ENCODE peak calls at places on chromosomes 13 and 19, in five cellular contexts. D is H1, N is K562, J is SK-N-SH, I is GM12878. A is an unnamed sample.

GRCh38 chr13:64278493-64278892 is 2862.8 kb upstream of the PCDH20 start:
- DNase-seq in D (no peak), N (no peak), J (no peak), I (no peak), A (no peak)

GRCh38 chr19:7670150-7670784 is 1.4 kb downstream of the RETN start:
- DNase-seq in D (peak), N (no peak), J (no peak), I (no peak), A (no peak)

GRCh38 chr19:36604656-36605100 is 435 bp upstream of the ZNF382 start:
- DNase-seq in D (no peak), N (peak), J (peak), I (peak), A (peak)

GRCh38 chr13:112771877-112772538 is 82.2 kb downstream of the ATP11A start:
- DNase-seq in D (no peak), N (no peak), J (no peak), I (no peak), A (no peak)

GRCh38 chr19:13629687-13630357 is 123.5 kb upstream of the CACNA1A start:
- DNase-seq in D (no peak), N (no peak), J (no peak), I (no peak), A (no peak)

GRCh38 chr19:16273005-16273404 is 51.6 kb upstream of the KLF2 start:
- DNase-seq in D (no peak), N (no peak), J (no peak), I (no peak), A (no peak)

GRCh38 chr19:38971672-38972071 is 3.9 kb downstream of the FBXO17 start:
- DNase-seq in D (no peak), N (no peak), J (no peak), I (no peak), A (no peak)

GRCh38 chr13:66780814-66781213 is 449.3 kb downstream of the PCDH9 start:
- DNase-seq in D (no peak), N (no peak), J (no peak), I (no peak), A (no peak)

GRCh38 chr13:46909037-46909436 is 12.2 kb upstream of the HTR2A start:
- DNase-seq in D (no peak), N (no peak), J (no peak), I (no peak), A (no peak)

GRCh38 chr13:113631341-113632095 is 26.5 kb downstream of the ATP4B start:
- DNase-seq in D (no peak), N (no peak), J (no peak), I (no peak), A (no peak)

GRCh38 chr19:15934332-15935078 is at the start of gene CYP4F11:
- DNase-seq in D (no peak), N (no peak), J (no peak), I (no peak), A (peak)

GRCh38 chr13:56299650-56300049 is 841.1 kb upstream of the PRR20A start:
- DNase-seq in D (no peak), N (no peak), J (no peak), I (no peak), A (no peak)

GRCh38 chr19:55836340-55836739 is at the start of gene NLRP4:
- DNase-seq in D (no peak), N (peak), J (no peak), I (no peak), A (no peak)

GRCh38 chr19:10915511-10916091 is 12.8 kb downstream of the YIPF2 start:
- DNase-seq in D (no peak), N (no peak), J (peak), I (no peak), A (no peak)

DNA sequence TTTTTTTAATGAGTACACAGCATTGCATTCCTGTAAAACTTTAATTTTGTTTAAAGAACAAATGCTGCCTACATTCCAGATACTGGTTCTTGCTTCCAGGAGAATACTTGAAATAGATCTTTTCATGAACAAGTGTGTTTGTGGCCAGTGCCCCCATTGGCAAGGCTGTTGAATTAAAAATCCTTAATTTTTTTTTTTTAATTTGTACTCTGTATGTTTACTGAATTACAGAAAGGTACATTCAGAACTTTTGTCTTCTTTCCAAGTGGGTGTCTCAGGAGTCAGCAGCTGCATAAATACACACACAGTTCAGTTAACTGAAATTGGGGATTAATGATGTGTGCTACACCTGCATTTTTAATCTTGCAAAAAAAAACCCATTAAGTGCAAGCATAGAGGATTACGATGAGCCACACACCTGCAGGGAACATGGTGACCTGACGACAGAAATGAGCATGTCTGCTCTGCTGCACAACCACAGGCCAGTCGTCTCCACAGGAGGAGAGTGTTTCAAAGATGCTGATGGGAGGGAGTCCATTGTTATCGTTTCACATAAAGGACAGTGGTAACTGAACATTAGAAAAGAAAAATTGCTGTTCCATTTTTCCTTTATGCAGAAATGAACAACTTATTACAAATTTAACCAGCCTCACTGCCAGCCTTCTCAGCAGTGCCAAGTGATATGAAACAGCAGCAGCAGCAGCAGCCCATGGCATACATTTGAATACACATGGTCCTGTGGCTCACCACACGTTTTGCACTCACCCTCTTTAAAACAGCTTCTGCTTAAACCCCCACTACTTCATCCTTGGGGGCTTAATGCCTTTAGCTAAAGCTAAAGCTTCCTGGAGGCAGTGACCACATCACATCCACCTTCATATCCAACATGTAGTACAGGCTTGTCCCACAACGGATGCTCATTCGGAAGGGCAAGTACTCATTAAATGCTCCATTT is 72.3 kb upstream of the RFC3 start:
- DNase-seq in D (no peak), N (no peak), J (no peak), I (no peak), A (no peak)
- TF ChIP-seq TAF1 in D (no peak), N (no peak), J (no peak), I (no peak), A (no peak)

GRCh38 chr13:77397636-77398035 is 70.7 kb upstream of the MYCBP2 start:
- DNase-seq in D (no peak), N (no peak), J (no peak), I (no peak), A (no peak)
- TF ChIP-seq CHD2 in D (no peak), N (no peak), J (no peak), I (no peak), A (no peak)

DNA sequence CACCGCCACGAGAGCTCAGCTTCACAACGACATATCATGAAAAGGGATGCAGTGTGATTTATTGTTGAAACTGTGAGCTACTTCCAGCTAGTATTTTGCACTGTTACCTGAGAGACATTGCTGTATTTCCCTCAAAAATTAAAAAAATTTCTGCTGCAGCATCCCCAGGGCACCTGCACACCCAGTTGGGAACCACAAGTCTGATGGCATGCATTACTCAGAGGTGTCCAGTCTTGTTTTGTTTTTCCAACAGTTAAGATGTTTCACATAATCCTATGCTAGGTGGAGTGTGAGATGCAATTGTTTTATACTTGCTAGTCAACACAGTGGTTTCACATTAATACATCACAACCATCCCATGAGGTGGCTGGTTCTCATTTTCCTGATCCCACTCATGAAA is 285.2 kb downstream of the SHISA2 start:
- DNase-seq in D (no peak), N (no peak), J (no peak), I (no peak), A (no peak)
- TF ChIP-seq TAF1 in D (no peak), N (no peak), J (no peak), I (no peak), A (no peak)

GRCh38 chr19:47842941-47843340 is 16.1 kb upstream of the TPRX2 start:
- DNase-seq in D (no peak), N (no peak), J (no peak), I (no peak), A (no peak)

GRCh38 chr19:47836038-47836437 is 14.3 kb downstream of the CRX start:
- DNase-seq in D (no peak), N (no peak), J (no peak), I (no peak), A (no peak)

GRCh38 chr19:47839411-47839810 is 17.7 kb downstream of the CRX start:
- DNase-seq in D (no peak), N (no peak), J (no peak), I (no peak), A (no peak)

DNA sequence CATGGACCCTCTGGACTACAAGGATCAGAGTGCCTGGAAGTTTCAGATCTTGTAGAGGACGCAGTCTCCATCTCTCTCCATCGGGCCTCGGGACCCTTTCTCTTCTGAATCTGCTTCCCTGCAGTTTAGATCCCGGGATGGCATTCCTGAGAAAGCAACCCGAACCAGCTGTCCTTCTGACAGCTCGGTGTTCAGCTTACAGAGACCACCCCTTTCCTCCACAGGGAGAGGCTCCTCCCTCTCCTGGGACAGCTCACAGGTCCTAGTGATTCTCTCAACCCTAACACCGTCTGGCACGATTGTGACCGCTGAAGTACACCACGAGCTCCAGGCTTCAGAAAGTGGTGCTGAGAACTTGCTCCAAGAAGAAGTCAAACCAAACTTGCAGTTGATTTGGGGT is 18.2 kb downstream of the CRX start:
- DNase-seq in D (no peak), N (no peak), J (no peak), I (no peak), A (no peak)
- TF ChIP-seq CHD2 in D (no peak), N (no peak), J (no peak), I (no peak), A (no peak)

DNA sequence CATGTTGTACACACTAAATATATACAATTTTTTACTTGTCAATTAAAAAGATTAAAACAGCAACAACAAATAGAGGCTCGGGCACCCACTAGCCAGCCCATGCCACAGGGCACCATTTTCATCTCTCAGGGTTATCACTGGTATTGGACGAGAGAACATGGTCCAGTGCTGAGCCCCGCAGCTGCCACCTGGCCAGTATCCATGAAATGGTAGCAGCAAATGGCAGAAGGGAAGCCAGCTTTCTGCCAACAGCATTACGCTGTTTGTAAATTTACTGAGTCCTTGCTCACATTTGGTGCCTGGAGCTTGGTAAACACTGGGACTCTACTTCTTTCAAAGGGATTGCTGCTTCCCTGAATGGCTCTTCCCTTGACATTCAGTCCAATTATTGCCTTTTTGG is 87.9 kb upstream of the WASF3 start:
- DNase-seq in D (no peak), N (no peak), J (no peak), I (no peak), A (no peak)
- TF ChIP-seq TAF1 in D (no peak), N (no peak), J (no peak), I (no peak), A (no peak)

DNA sequence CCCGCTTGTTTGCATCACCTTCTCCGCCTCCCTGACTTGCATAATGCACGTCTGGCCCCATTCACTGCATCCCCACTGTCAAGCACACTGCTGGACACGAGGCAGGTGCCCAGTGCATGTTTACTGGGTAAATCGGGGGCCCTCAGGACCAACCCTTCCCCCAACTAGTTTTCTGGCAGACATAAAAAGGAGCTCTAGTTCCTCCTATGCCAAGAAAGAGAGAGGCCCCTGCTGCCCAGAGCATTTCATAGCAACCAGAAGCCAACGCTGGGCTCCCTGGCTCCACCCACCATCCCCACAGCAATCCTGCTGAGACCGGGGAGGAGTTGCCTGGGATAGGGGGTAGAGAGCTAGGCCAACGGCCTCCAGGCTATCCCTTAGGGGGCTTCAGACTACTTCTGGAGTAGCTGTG is 23.2 kb downstream of the ANKRD27 start:
- DNase-seq in D (peak), N (no peak), J (peak), I (no peak), A (no peak)
- TF ChIP-seq CHD2 in D (no peak), N (no peak), J (no peak), I (no peak), A (no peak)

DNA sequence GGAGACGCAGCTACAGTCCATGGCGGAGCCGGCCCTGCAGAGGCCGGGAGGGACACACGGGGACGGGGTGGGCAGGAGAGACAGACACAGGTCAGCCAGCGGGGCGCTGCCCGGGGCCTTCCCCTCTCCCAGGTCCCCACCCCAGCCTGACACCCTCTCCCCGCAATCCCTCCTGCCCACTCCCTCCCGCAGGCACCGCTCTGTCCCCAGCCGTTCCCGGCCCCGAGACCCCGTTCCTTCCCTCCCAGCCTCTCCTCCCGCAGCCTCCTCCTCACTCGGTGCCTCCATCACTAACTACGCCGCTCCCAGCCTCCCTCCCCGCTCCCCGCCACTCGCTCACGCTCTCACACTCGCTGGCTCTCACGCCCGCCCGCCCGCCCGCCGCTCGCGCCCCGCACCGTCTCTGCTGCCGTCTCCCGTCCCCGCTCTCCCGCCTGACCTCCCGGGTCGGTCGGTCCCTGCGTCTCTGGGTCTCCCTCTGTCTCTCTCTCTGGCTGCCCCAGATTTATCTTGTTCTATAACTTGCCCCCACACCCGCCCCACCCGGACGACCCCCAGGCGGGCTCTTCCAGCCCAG is 15.3 kb downstream of the ERFL start:
- DNase-seq in D (no peak), N (no peak), J (peak), I (no peak), A (no peak)
- TF ChIP-seq TAF1 in D (no peak), N (no peak), J (no peak), I (no peak), A (no peak)

GRCh38 chr13:21557995-21558394 is 46.0 kb downstream of the MICU2 start:
- DNase-seq in D (no peak), N (peak), J (peak), I (no peak), A (peak)
- TF ChIP-seq CHD2 in D (no peak), N (no peak), J (no peak), I (no peak), A (no peak)